ENCODE peak calls at places on chromosome 16, in six cellular contexts. One of them, this sample, is unnamed.

GRCh38 chr16:66988197-66988788 is at the start of gene CES4A:
- DNase-seq in activated CD8-positive, alpha-beta T cell treated with anti-CD3 and anti-CD28 coated beads for 36 hours: peak
- DNase-seq in activated CD4-positive, alpha-beta T cell treated with anti-CD3 and anti-CD28 coated beads, Interleukin-2, amount 50 U/mL, for 1 hour: no peak
- DNase-seq in HFFc6: no peak
- DNase-seq in MV-4-11: no peak
- DNase-seq in T-helper 1 cell: no peak
- DNase-seq in this sample: peak

GRCh38 chr16:84950906-84951305 is 60.4 kb downstream of the ZDHHC7 start:
- DNase-seq in activated CD8-positive, alpha-beta T cell treated with anti-CD3 and anti-CD28 coated beads for 36 hours: peak
- DNase-seq in activated CD4-positive, alpha-beta T cell treated with anti-CD3 and anti-CD28 coated beads, Interleukin-2, amount 50 U/mL, for 1 hour: peak
- DNase-seq in HFFc6: no peak
- DNase-seq in MV-4-11: peak
- DNase-seq in T-helper 1 cell: no peak
- DNase-seq in this sample: peak

GRCh38 chr16:29986231-29986630 is 9.2 kb downstream of the HIRIP3 start:
- DNase-seq in activated CD8-positive, alpha-beta T cell treated with anti-CD3 and anti-CD28 coated beads for 36 hours: no peak
- DNase-seq in activated CD4-positive, alpha-beta T cell treated with anti-CD3 and anti-CD28 coated beads, Interleukin-2, amount 50 U/mL, for 1 hour: no peak
- DNase-seq in HFFc6: no peak
- DNase-seq in MV-4-11: no peak
- DNase-seq in T-helper 1 cell: no peak
- DNase-seq in this sample: no peak

GRCh38 chr16:85437161-85438052 is 175.7 kb upstream of the GSE1 start:
- DNase-seq in activated CD8-positive, alpha-beta T cell treated with anti-CD3 and anti-CD28 coated beads for 36 hours: no peak
- DNase-seq in activated CD4-positive, alpha-beta T cell treated with anti-CD3 and anti-CD28 coated beads, Interleukin-2, amount 50 U/mL, for 1 hour: no peak
- DNase-seq in HFFc6: no peak
- DNase-seq in MV-4-11: peak
- DNase-seq in T-helper 1 cell: no peak
- DNase-seq in this sample: no peak

GRCh38 chr16:57694556-57695377 is at the start of gene DRC7:
- DNase-seq in activated CD8-positive, alpha-beta T cell treated with anti-CD3 and anti-CD28 coated beads for 36 hours: peak
- DNase-seq in activated CD4-positive, alpha-beta T cell treated with anti-CD3 and anti-CD28 coated beads, Interleukin-2, amount 50 U/mL, for 1 hour: no peak
- DNase-seq in HFFc6: peak
- DNase-seq in MV-4-11: peak
- DNase-seq in T-helper 1 cell: no peak
- DNase-seq in this sample: peak

GRCh38 chr16:20906225-20906870 is 5.8 kb downstream of the LYRM1 start:
- DNase-seq in activated CD8-positive, alpha-beta T cell treated with anti-CD3 and anti-CD28 coated beads for 36 hours: no peak
- DNase-seq in activated CD4-positive, alpha-beta T cell treated with anti-CD3 and anti-CD28 coated beads, Interleukin-2, amount 50 U/mL, for 1 hour: no peak
- DNase-seq in HFFc6: peak
- DNase-seq in MV-4-11: no peak
- DNase-seq in T-helper 1 cell: no peak
- DNase-seq in this sample: peak

GRCh38 chr16:9047689-9048301 is 43.6 kb upstream of the HAPSTR1 start:
- DNase-seq in activated CD8-positive, alpha-beta T cell treated with anti-CD3 and anti-CD28 coated beads for 36 hours: peak
- DNase-seq in activated CD4-positive, alpha-beta T cell treated with anti-CD3 and anti-CD28 coated beads, Interleukin-2, amount 50 U/mL, for 1 hour: no peak
- DNase-seq in HFFc6: peak
- DNase-seq in MV-4-11: peak
- DNase-seq in T-helper 1 cell: no peak
- DNase-seq in this sample: peak

GRCh38 chr16:56871172-56871593 is 6.2 kb downstream of the SLC12A3 start:
- DNase-seq in activated CD8-positive, alpha-beta T cell treated with anti-CD3 and anti-CD28 coated beads for 36 hours: no peak
- DNase-seq in activated CD4-positive, alpha-beta T cell treated with anti-CD3 and anti-CD28 coated beads, Interleukin-2, amount 50 U/mL, for 1 hour: no peak
- DNase-seq in HFFc6: peak
- DNase-seq in MV-4-11: peak
- DNase-seq in T-helper 1 cell: no peak
- DNase-seq in this sample: peak

GRCh38 chr16:31149894-31150890 is at the start of gene PRSS36:
- DNase-seq in activated CD8-positive, alpha-beta T cell treated with anti-CD3 and anti-CD28 coated beads for 36 hours: no peak
- DNase-seq in activated CD4-positive, alpha-beta T cell treated with anti-CD3 and anti-CD28 coated beads, Interleukin-2, amount 50 U/mL, for 1 hour: no peak
- DNase-seq in HFFc6: no peak
- DNase-seq in MV-4-11: no peak
- DNase-seq in T-helper 1 cell: no peak
- DNase-seq in this sample: no peak

GRCh38 chr16:30567160-30567990 is 4.1 kb downstream of the ZNF688 start:
- DNase-seq in activated CD8-positive, alpha-beta T cell treated with anti-CD3 and anti-CD28 coated beads for 36 hours: peak
- DNase-seq in activated CD4-positive, alpha-beta T cell treated with anti-CD3 and anti-CD28 coated beads, Interleukin-2, amount 50 U/mL, for 1 hour: peak
- DNase-seq in HFFc6: no peak
- DNase-seq in MV-4-11: no peak
- DNase-seq in T-helper 1 cell: peak
- DNase-seq in this sample: no peak

GRCh38 chr16:80719573-80719972 is 84.8 kb downstream of the CDYL2 start:
- DNase-seq in activated CD8-positive, alpha-beta T cell treated with anti-CD3 and anti-CD28 coated beads for 36 hours: peak
- DNase-seq in activated CD4-positive, alpha-beta T cell treated with anti-CD3 and anti-CD28 coated beads, Interleukin-2, amount 50 U/mL, for 1 hour: peak
- DNase-seq in HFFc6: no peak
- DNase-seq in MV-4-11: no peak
- DNase-seq in T-helper 1 cell: no peak
- DNase-seq in this sample: no peak

GRCh38 chr16:10009691-10010090 is 172.5 kb downstream of the GRIN2A start:
- DNase-seq in activated CD8-positive, alpha-beta T cell treated with anti-CD3 and anti-CD28 coated beads for 36 hours: no peak
- DNase-seq in activated CD4-positive, alpha-beta T cell treated with anti-CD3 and anti-CD28 coated beads, Interleukin-2, amount 50 U/mL, for 1 hour: no peak
- DNase-seq in HFFc6: no peak
- DNase-seq in MV-4-11: no peak
- DNase-seq in T-helper 1 cell: no peak
- DNase-seq in this sample: no peak

GRCh38 chr16:29858974-29859373 is 4.1 kb downstream of the CDIPT start:
- DNase-seq in activated CD8-positive, alpha-beta T cell treated with anti-CD3 and anti-CD28 coated beads for 36 hours: no peak
- DNase-seq in activated CD4-positive, alpha-beta T cell treated with anti-CD3 and anti-CD28 coated beads, Interleukin-2, amount 50 U/mL, for 1 hour: no peak
- DNase-seq in HFFc6: no peak
- DNase-seq in MV-4-11: no peak
- DNase-seq in T-helper 1 cell: no peak
- DNase-seq in this sample: no peak

GRCh38 chr16:57260294-57260929 is 15.4 kb downstream of the ARL2BP start:
- DNase-seq in activated CD8-positive, alpha-beta T cell treated with anti-CD3 and anti-CD28 coated beads for 36 hours: peak
- DNase-seq in activated CD4-positive, alpha-beta T cell treated with anti-CD3 and anti-CD28 coated beads, Interleukin-2, amount 50 U/mL, for 1 hour: peak
- DNase-seq in HFFc6: peak
- DNase-seq in MV-4-11: no peak
- DNase-seq in T-helper 1 cell: no peak
- DNase-seq in this sample: peak

GRCh38 chr16:1559446-1559975 is 26.0 kb downstream of the TMEM204 start:
- DNase-seq in activated CD8-positive, alpha-beta T cell treated with anti-CD3 and anti-CD28 coated beads for 36 hours: peak
- DNase-seq in activated CD4-positive, alpha-beta T cell treated with anti-CD3 and anti-CD28 coated beads, Interleukin-2, amount 50 U/mL, for 1 hour: peak
- DNase-seq in HFFc6: no peak
- DNase-seq in MV-4-11: no peak
- DNase-seq in T-helper 1 cell: peak
- DNase-seq in this sample: no peak

GRCh38 chr16:7246578-7246977 is 86.1 kb upstream of the RBFOX1 start:
- DNase-seq in activated CD8-positive, alpha-beta T cell treated with anti-CD3 and anti-CD28 coated beads for 36 hours: no peak
- DNase-seq in activated CD4-positive, alpha-beta T cell treated with anti-CD3 and anti-CD28 coated beads, Interleukin-2, amount 50 U/mL, for 1 hour: no peak
- DNase-seq in HFFc6: no peak
- DNase-seq in MV-4-11: no peak
- DNase-seq in T-helper 1 cell: no peak
- DNase-seq in this sample: no peak

GRCh38 chr16:82260212-82260795 is 90.3 kb upstream of the MPHOSPH6 start:
- DNase-seq in activated CD8-positive, alpha-beta T cell treated with anti-CD3 and anti-CD28 coated beads for 36 hours: peak
- DNase-seq in activated CD4-positive, alpha-beta T cell treated with anti-CD3 and anti-CD28 coated beads, Interleukin-2, amount 50 U/mL, for 1 hour: no peak
- DNase-seq in HFFc6: no peak
- DNase-seq in MV-4-11: no peak
- DNase-seq in T-helper 1 cell: no peak
- DNase-seq in this sample: no peak

GRCh38 chr16:11788914-11789313 is 8.1 kb downstream of the ZC3H7A start:
- DNase-seq in activated CD8-positive, alpha-beta T cell treated with anti-CD3 and anti-CD28 coated beads for 36 hours: no peak
- DNase-seq in activated CD4-positive, alpha-beta T cell treated with anti-CD3 and anti-CD28 coated beads, Interleukin-2, amount 50 U/mL, for 1 hour: no peak
- DNase-seq in HFFc6: no peak
- DNase-seq in MV-4-11: no peak
- DNase-seq in T-helper 1 cell: no peak
- DNase-seq in this sample: no peak

GRCh38 chr16:29784901-29785500 is 5.5 kb upstream of the KIF22 start:
- DNase-seq in activated CD8-positive, alpha-beta T cell treated with anti-CD3 and anti-CD28 coated beads for 36 hours: peak
- DNase-seq in activated CD4-positive, alpha-beta T cell treated with anti-CD3 and anti-CD28 coated beads, Interleukin-2, amount 50 U/mL, for 1 hour: peak
- DNase-seq in HFFc6: no peak
- DNase-seq in MV-4-11: no peak
- DNase-seq in T-helper 1 cell: peak
- DNase-seq in this sample: peak

GRCh38 chr16:77437859-77438258 is 3.0 kb upstream of the ADAMTS18 start:
- DNase-seq in activated CD8-positive, alpha-beta T cell treated with anti-CD3 and anti-CD28 coated beads for 36 hours: no peak
- DNase-seq in activated CD4-positive, alpha-beta T cell treated with anti-CD3 and anti-CD28 coated beads, Interleukin-2, amount 50 U/mL, for 1 hour: no peak
- DNase-seq in HFFc6: no peak
- DNase-seq in MV-4-11: no peak
- DNase-seq in T-helper 1 cell: no peak
- DNase-seq in this sample: peak

GRCh38 chr16:89534147-89534788 is 26.1 kb downstream of the SPG7 start:
- DNase-seq in activated CD8-positive, alpha-beta T cell treated with anti-CD3 and anti-CD28 coated beads for 36 hours: peak
- DNase-seq in activated CD4-positive, alpha-beta T cell treated with anti-CD3 and anti-CD28 coated beads, Interleukin-2, amount 50 U/mL, for 1 hour: peak
- DNase-seq in HFFc6: peak
- DNase-seq in MV-4-11: peak
- DNase-seq in T-helper 1 cell: peak
- DNase-seq in this sample: no peak

GRCh38 chr16:353404-354285 is 1.1 kb upstream of the AXIN1 start:
- DNase-seq in activated CD8-positive, alpha-beta T cell treated with anti-CD3 and anti-CD28 coated beads for 36 hours: peak
- DNase-seq in activated CD4-positive, alpha-beta T cell treated with anti-CD3 and anti-CD28 coated beads, Interleukin-2, amount 50 U/mL, for 1 hour: no peak
- DNase-seq in HFFc6: no peak
- DNase-seq in MV-4-11: no peak
- DNase-seq in T-helper 1 cell: no peak
- DNase-seq in this sample: no peak

GRCh38 chr16:67087803-67088202 is 21.9 kb upstream of the PHAF1 start:
- DNase-seq in activated CD8-positive, alpha-beta T cell treated with anti-CD3 and anti-CD28 coated beads for 36 hours: no peak
- DNase-seq in activated CD4-positive, alpha-beta T cell treated with anti-CD3 and anti-CD28 coated beads, Interleukin-2, amount 50 U/mL, for 1 hour: no peak
- DNase-seq in HFFc6: no peak
- DNase-seq in MV-4-11: no peak
- DNase-seq in T-helper 1 cell: no peak
- DNase-seq in this sample: no peak

GRCh38 chr16:297832-298231 is 14.9 kb downstream of the PDIA2 start:
- DNase-seq in activated CD8-positive, alpha-beta T cell treated with anti-CD3 and anti-CD28 coated beads for 36 hours: no peak
- DNase-seq in activated CD4-positive, alpha-beta T cell treated with anti-CD3 and anti-CD28 coated beads, Interleukin-2, amount 50 U/mL, for 1 hour: no peak
- DNase-seq in HFFc6: no peak
- DNase-seq in MV-4-11: no peak
- DNase-seq in T-helper 1 cell: no peak
- DNase-seq in this sample: no peak

This sample was measured in HCEC 1CT.